ENCODE peak calls at places on chromosome X, in eight cellular contexts. C is neural progenitor cell; Z is left ventricle myocardium inferior; R is GM13977; X is body of pancreas; G is activated CD8-positive, alpha-beta T cell treated with anti-CD3 and anti-CD28 coated beads for 36 hours; F is breast epithelium; M is cardiac fibroblast. I is an unnamed sample.

GRCh38 chrX:51568586-51568985 is 50.1 kb downstream of the CENPVL3 start:
- DNase-seq in C (no peak), Z (no peak), R (no peak), X (no peak), G (no peak), F (no peak), M (peak; percentile 4), I (no peak)

GRCh38 chrX:19382500-19383145 is 38.9 kb downstream of the PDHA1 start:
- DNase-seq in C (peak; percentile 74), Z (peak; percentile 34), R (peak; percentile 56), X (peak; percentile 47), G (peak; percentile 74), F (no peak), M (peak; percentile 41), I (peak; percentile 81)

GRCh38 chrX:9785944-9786741 is at the start of gene SHROOM2:
- DNase-seq in C (peak; percentile 73), Z (no peak), R (no peak), X (peak; percentile 30), G (no peak), F (no peak), M (peak; percentile 26), I (no peak)

GRCh38 chrX:96693407-96693806 is 8.8 kb downstream of the DIAPH2 start:
- DNase-seq in C (no peak), Z (no peak), R (no peak), X (no peak), G (no peak), F (no peak), M (no peak), I (no peak)

GRCh38 chrX:7132335-7133035 is 15.0 kb upstream of the STS start:
- DNase-seq in C (peak; percentile 42), Z (no peak), R (no peak), X (peak; percentile 87), G (peak; percentile 46), F (peak; percentile 51), M (peak; percentile 70), I (no peak)

GRCh38 chrX:50327235-50327634 is 122.7 kb downstream of the CCNB3 start:
- DNase-seq in C (no peak), Z (no peak), R (no peak), X (no peak), G (no peak), F (no peak), M (no peak), I (no peak)

GRCh38 chrX:19649227-19650009 is 134.1 kb upstream of the MAP3K15 start:
- DNase-seq in C (no peak), Z (no peak), R (no peak), X (no peak), G (no peak), F (no peak), M (peak; percentile 69), I (no peak)

GRCh38 chrX:31483336-31483735 is 411.5 kb upstream of the FTHL17 start:
- DNase-seq in C (no peak), Z (no peak), R (no peak), X (no peak), G (no peak), F (peak; percentile 30), M (peak; percentile 86), I (no peak)

GRCh38 chrX:130179579-130180215 is 7.9 kb downstream of the RAB33A start:
- DNase-seq in C (no peak), Z (no peak), R (no peak), X (no peak), G (no peak), F (no peak), M (peak; percentile 57), I (no peak)

GRCh38 chrX:112211459-112211858 is 128.9 kb upstream of the TRPC5 start:
- DNase-seq in C (no peak), Z (no peak), R (no peak), X (no peak), G (peak; percentile 2), F (no peak), M (no peak), I (no peak)

GRCh38 chrX:47452112-47452511 is 30.9 kb downstream of the ZNF41 start:
- DNase-seq in C (no peak), Z (no peak), R (no peak), X (no peak), G (no peak), F (no peak), M (no peak), I (no peak)

GRCh38 chrX:19865567-19866363 is 21.6 kb downstream of the SH3KBP1 start:
- DNase-seq in C (no peak), Z (no peak), R (no peak), X (no peak), G (no peak), F (no peak), M (no peak), I (no peak)

GRCh38 chrX:135688137-135688536 is 25.3 kb upstream of the CT45A1 start:
- DNase-seq in C (peak; percentile 5), Z (no peak), R (no peak), X (no peak), G (no peak), F (no peak), M (no peak), I (no peak)

GRCh38 chrX:2150722-2151121 is 350.1 kb downstream of the DHRSX start:
- DNase-seq in C (no peak), Z (no peak), R (no peak), X (no peak), G (no peak), F (no peak), M (no peak), I (no peak)

GRCh38 chrX:83022020-83022419 is 486.1 kb upstream of the POU3F4 start:
- DNase-seq in C (no peak), Z (no peak), R (no peak), X (no peak), G (no peak), F (no peak), M (no peak), I (no peak)

GRCh38 chrX:73851014-73852009 is 288.3 kb downstream of the CHIC1 start:
- DNase-seq in C (no peak), Z (no peak), R (peak; percentile 78), X (peak; percentile 90), G (no peak), F (peak; percentile 96), M (no peak), I (no peak)

GRCh38 chrX:12421918-12422317 is 283.6 kb downstream of the FRMPD4 start:
- DNase-seq in C (no peak), Z (no peak), R (no peak), X (no peak), G (no peak), F (no peak), M (peak; percentile 41), I (no peak)

GRCh38 chrX:9515973-9516538 is 51.2 kb downstream of the TBL1X start:
- DNase-seq in C (no peak), Z (no peak), R (no peak), X (no peak), G (peak; percentile 13), F (no peak), M (no peak), I (no peak)

GRCh38 chrX:100731441-100732281 is at the start of gene SYTL4:
- DNase-seq in C (peak; percentile 57), Z (peak; percentile 23), R (peak; percentile 14), X (peak; percentile 47), G (no peak), F (no peak), M (peak; percentile 11), I (no peak)

GRCh38 chrX:39645059-39645895 is 452.5 kb downstream of the BCOR start:
- DNase-seq in C (peak; percentile 30), Z (peak; percentile 64), R (no peak), X (peak; percentile 25), G (peak; percentile 27), F (no peak), M (peak; percentile 89), I (peak; percentile 89)

GRCh38 chrX:373641-374471 is 12.9 kb downstream of the PPP2R3B start:
- DNase-seq in C (peak; percentile 88), Z (peak; percentile 38), R (no peak), X (no peak), G (peak; percentile 59), F (no peak), M (peak; percentile 2), I (peak; percentile 84)
- TF ChIP-seq CTCF in C (no peak), Z (peak; percentile 11), R (no peak), X (no peak), G (no peak), F (no peak), M (no peak), I (peak; percentile 7)

DNA sequence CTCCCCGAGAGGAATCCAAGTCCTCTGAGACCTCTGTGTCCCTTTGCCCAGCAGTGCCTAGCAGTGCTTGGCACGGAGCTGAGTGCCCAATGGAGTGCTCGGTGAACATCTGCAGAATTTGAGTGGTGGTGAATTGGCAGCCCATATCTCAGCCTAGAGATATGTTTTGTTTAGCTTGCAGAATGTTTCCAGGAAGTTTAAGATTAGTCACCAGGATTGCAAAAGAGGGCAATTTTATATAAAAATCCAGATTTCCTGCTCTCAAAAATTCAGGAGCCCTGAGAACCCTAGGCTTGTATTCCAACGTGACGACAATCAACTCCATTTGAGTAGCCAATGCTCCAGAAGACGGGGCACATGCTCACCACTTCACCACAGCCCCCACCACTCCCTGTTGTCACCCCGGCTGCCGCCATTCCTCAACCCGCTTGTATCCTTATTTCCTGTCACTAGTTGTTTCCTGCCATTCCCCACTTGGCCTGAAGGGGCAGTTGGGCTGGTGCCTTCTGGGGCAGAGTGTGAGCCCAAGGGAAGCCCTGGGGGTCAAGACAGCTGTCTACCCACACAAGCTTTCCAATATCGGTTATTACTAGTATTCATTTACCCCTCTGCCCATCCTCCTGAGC is 116.9 kb downstream of the EFNB1 start:
- DNase-seq in C (no peak), Z (no peak), R (peak; percentile 9), X (no peak), G (peak; percentile 2), F (no peak), M (peak; percentile 86), I (peak; percentile 84)
- TF ChIP-seq CTCF in C (peak; percentile 34), Z (no peak), R (peak; percentile 34), X (no peak), G (no peak), F (no peak), M (peak; percentile 58), I (peak; percentile 45)

DNA sequence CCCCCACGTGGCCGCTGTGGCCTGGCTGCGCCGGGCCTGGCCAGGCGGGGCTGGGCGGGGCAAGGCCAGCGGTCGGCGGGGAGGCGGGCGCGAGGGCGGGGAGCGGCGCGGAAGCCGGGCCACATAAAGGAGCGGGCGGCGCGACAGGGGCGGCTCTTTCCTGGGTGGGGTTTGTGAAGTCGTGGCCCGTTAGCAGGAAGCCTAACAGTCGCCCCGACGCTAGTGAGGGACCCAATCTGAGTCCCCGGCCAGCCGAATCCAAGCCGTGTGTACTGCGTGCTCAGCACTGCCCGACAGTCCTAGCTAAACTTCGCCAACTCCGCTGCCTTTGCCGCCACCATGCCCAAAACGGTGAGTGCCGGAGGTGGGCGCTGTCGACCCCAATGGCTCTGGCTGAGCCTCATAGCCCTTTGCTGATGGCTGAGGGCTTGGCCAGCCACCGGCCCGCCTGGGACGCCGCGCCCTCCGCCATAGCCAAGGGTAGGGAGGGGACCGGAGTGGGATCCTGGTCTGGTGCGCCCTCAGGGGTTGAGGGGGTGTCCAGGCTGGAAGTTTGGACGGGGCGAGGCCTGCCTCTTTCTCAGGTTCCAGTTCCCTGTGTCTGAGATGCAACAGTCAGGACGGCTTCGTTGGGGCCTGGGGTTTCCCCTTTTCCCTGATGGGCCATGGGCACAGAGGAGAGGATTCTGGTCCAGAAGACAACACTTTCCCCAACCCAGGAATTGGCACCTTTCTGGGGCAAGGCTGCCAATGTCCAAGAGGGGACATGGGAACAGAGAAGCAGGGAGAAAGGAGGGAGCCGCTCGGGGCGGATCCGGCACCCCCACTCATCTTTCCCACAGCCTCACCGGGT is at the start of gene MSN:
- DNase-seq in C (peak; percentile 68), Z (peak; percentile 84), R (peak; percentile 75), X (peak; percentile 64), G (peak; percentile 81), F (peak; percentile 57), M (peak; percentile 66), I (peak; percentile 87)
- TF ChIP-seq CTCF in C (peak; percentile 43), Z (no peak), R (peak; percentile 28), X (no peak), G (no peak), F (no peak), M (peak; percentile 9), I (peak; percentile 41)

GRCh38 chrX:23694606-23695005 is 27.3 kb downstream of the PRDX4 start:
- DNase-seq in C (peak; percentile 76), Z (peak; percentile 24), R (peak; percentile 67), X (peak; percentile 59), G (peak; percentile 54), F (no peak), M (peak; percentile 66), I (no peak)
- TF ChIP-seq CTCF in C (peak; percentile 65), Z (peak; percentile 61), R (peak; percentile 65), X (peak; percentile 27), G (peak; percentile 53), F (no peak), M (peak; percentile 44), I (peak; percentile 76)